ENCODE peak calls at places on chromosome 14, in four cellular contexts. J is left ventricle myocardium inferior, S is mesothelial cell of epicardium, V is mammary epithelial cell. D is an unnamed sample.
A peak's percentile ranks its signal among the peaks of the same experiment; 100 is the strongest.

GRCh38 chr14:55129428-55130193 is 559 bp downstream of the LGALS3 start:
- DNase-seq in J (peak; percentile 75), S (peak; percentile 25), V (peak; percentile 70), D (peak; percentile 86)

GRCh38 chr14:56798447-56799326 is 11.6 kb downstream of the OTX2 start:
- DNase-seq in V (no peak), S (no peak), J (no peak), D (no peak)

GRCh38 chr14:78829274-78829673 is 659.1 kb downstream of the NRXN3 start:
- DNase-seq in S (no peak), V (no peak), J (no peak), D (no peak)

GRCh38 chr14:100384819-100385813 is 62.0 kb downstream of the SLC25A47 start:
- DNase-seq in J (no peak), V (peak; percentile 32), S (no peak), D (no peak)

GRCh38 chr14:58947816-58948440 is 240.5 kb upstream of the DAAM1 start:
- DNase-seq in J (no peak), V (no peak), S (no peak), D (no peak)

GRCh38 chr14:89221109-89221508 is 195.9 kb downstream of the FOXN3 start:
- DNase-seq in J (no peak), S (no peak), V (peak; percentile 5), D (no peak)

GRCh38 chr14:105021656-105022275 is 883 bp upstream of the CDCA4 start:
- DNase-seq in S (no peak), V (peak; percentile 51), J (no peak), D (no peak)

GRCh38 chr14:58659846-58660245 is 22.1 kb downstream of the DACT1 start:
- DNase-seq in S (no peak), J (peak; percentile 51), V (no peak), D (no peak)

GRCh38 chr14:99118946-99119345 is 153.1 kb downstream of the BCL11B start:
- DNase-seq in S (no peak), J (no peak), V (no peak), D (peak; percentile 80)

GRCh38 chr14:59634617-59635016 is 58.0 kb upstream of the CCDC175 start:
- DNase-seq in S (no peak), V (peak; percentile 20), J (no peak), D (no peak)

GRCh38 chr14:60968099-60968498 is 12.8 kb downstream of the TRMT5 start:
- DNase-seq in S (no peak), J (no peak), V (no peak), D (no peak)

GRCh38 chr14:42277840-42278239 is 671.2 kb downstream of the LRFN5 start:
- DNase-seq in S (no peak), J (no peak), V (no peak), D (no peak)

GRCh38 chr14:95500772-95501401 is 15.6 kb downstream of the SYNE3 start:
- DNase-seq in J (peak; percentile 53), S (no peak), V (no peak), D (no peak)

GRCh38 chr14:77475432-77476115 is 17.7 kb downstream of the AHSA1 start:
- DNase-seq in S (no peak), V (no peak), J (no peak), D (no peak)

GRCh38 chr14:70622111-70622712 is 19.5 kb upstream of the TTC9 start:
- DNase-seq in J (no peak), V (peak; percentile 52), S (no peak), D (no peak)

GRCh38 chr14:105388976-105389375 is 9.4 kb upstream of the TEX22 start:
- DNase-seq in S (no peak), V (no peak), J (no peak), D (no peak)

GRCh38 chr14:22095845-22096510 is 422.4 kb upstream of the OR4E1 start:
- DNase-seq in S (no peak), J (no peak), V (no peak), D (no peak)

GRCh38 chr14:35687335-35687939 is 121.7 kb downstream of the RALGAPA1 start:
- DNase-seq in J (no peak), V (peak; percentile 25), S (no peak), D (no peak)

GRCh38 chr14:81400202-81400678 is at the start of gene STON2:
- DNase-seq in J (no peak), V (peak; percentile 98), S (no peak), D (no peak)

GRCh38 chr14:77682158-77682553 is 25.7 kb downstream of the ALKBH1 start:
- DNase-seq in S (no peak), J (no peak), V (peak; percentile 60), D (no peak)

GRCh38 chr14:24851837-24852236 is 198.1 kb downstream of the STXBP6 start:
- DNase-seq in V (no peak), S (no peak), J (no peak), D (no peak)

GRCh38 chr14:24857277-24857676 is 192.7 kb downstream of the STXBP6 start:
- DNase-seq in S (no peak), V (no peak), J (no peak), D (no peak)

GRCh38 chr14:24852312-24853060 is 197.5 kb downstream of the STXBP6 start:
- DNase-seq in V (no peak), S (no peak), J (no peak), D (no peak)

GRCh38 chr14:24851406-24851805 is 198.5 kb downstream of the STXBP6 start:
- DNase-seq in J (no peak), V (no peak), S (no peak), D (no peak)

GRCh38 chr14:24853446-24853845 is 196.5 kb downstream of the STXBP6 start:
- DNase-seq in S (no peak), V (no peak), J (no peak), D (no peak)
- TF ChIP-seq CTCF in S (no peak), V (no peak), J (no peak), D (no peak)

GRCh38 chr14:72909163-72909562 is 15.3 kb upstream of the DPF3 start:
- DNase-seq in V (peak; percentile 43), S (no peak), J (no peak), D (no peak)
- TF ChIP-seq CTCF in V (no peak), S (no peak), J (no peak), D (no peak)

GRCh38 chr14:68979021-68979721 is at the start of gene ACTN1:
- DNase-seq in V (peak; percentile 98), S (peak; percentile 76), J (peak; percentile 93), D (peak; percentile 97)
- TF ChIP-seq CTCF in V (no peak), S (no peak), J (no peak), D (no peak)

DNA sequence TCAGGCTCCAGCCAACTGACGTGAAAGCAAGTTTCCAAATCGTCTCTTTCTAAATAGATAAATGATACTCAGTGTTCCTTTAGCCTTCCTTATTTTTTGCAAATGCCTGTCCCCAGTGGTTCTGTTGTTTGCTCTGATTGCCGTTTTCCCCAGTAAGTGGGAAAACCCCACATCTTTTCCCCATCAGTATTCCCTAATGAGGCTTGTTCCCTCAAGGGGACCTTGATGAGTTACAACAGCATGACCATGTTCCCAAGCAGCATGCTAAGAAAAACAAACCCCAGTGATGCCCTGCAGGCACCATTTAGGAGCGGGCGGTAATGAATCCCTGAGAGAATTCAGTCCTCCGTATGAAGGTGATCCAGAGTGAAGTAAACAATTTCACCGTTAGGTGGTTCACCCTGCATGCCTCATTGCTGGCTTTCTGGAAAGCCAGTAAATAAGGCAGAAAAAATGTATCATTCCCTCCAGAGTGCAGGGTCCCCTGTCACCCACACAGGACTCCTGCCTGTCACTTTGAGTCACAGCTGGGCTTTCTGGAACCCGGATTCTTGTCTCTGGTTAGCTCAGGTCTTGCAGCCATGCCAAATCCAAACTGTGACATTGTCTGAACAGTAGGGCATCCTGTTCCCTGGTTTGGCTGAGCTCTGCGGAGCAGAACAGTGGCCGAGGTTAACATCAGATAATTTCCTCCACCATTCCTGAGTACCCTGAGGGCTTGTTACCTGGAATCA is 222.6 kb downstream of the RGS6 start:
- DNase-seq in J (no peak), S (no peak), V (no peak), D (no peak)
- TF ChIP-seq CTCF in J (no peak), S (no peak), V (no peak), D (no peak)

GRCh38 chr14:91415794-91416743 is 1.6 kb downstream of the CCDC88C start:
- DNase-seq in J (no peak), V (no peak), S (no peak), D (no peak)

GRCh38 chr14:91417134-91417982 is at the start of gene CCDC88C:
- DNase-seq in V (no peak), S (no peak), J (peak; percentile 62), D (no peak)

GRCh38 chr14:91417983-91418386 is 365 bp upstream of the CCDC88C start:
- DNase-seq in J (no peak), S (no peak), V (no peak), D (no peak)

GRCh38 chr14:91418387-91419043 is 895 bp upstream of the CCDC88C start:
- DNase-seq in S (peak; percentile 42), J (peak; percentile 66), V (peak; percentile 42), D (no peak)

GRCh38 chr14:91416744-91417133 is 881 bp downstream of the CCDC88C start:
- DNase-seq in J (no peak), V (no peak), S (no peak), D (no peak)
- TF ChIP-seq CTCF in J (no peak), V (no peak), S (no peak), D (no peak)

GRCh38 chr14:75519394-75519793 is 2.9 kb upstream of the BATF start:
- DNase-seq in V (no peak), J (no peak), S (no peak), D (no peak)

GRCh38 chr14:75520852-75521251 is 1.4 kb upstream of the BATF start:
- DNase-seq in S (no peak), J (no peak), V (no peak), D (no peak)

GRCh38 chr14:75521415-75522199 is 662 bp upstream of the BATF start:
- DNase-seq in V (no peak), S (no peak), J (no peak), D (no peak)

GRCh38 chr14:75519826-75520692 is 2.2 kb upstream of the BATF start:
- DNase-seq in J (no peak), S (no peak), V (no peak), D (no peak)

DNA sequence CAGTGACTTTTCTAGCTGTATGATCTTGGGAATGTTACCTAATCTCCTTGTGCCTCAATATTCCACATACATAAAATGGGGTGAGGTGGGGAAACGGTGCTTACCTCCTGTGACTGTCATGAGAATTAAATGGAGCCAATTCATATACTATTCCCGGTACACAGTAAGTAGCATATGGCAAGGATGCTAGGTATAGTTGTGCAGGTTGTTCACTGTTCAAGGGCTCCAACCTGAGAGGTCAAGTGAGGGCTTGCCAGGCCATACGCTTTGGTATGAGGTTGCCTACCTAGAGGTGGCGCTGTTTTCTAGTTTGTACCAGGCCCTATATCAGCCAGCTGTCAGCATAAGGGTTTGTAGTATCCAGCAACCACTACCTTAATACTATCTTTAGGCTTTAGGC is 3.6 kb upstream of the BATF start:
- DNase-seq in S (no peak), J (no peak), V (no peak), D (no peak)
- TF ChIP-seq CTCF in S (no peak), J (peak; percentile 32), V (peak; percentile 38), D (no peak)

DNA sequence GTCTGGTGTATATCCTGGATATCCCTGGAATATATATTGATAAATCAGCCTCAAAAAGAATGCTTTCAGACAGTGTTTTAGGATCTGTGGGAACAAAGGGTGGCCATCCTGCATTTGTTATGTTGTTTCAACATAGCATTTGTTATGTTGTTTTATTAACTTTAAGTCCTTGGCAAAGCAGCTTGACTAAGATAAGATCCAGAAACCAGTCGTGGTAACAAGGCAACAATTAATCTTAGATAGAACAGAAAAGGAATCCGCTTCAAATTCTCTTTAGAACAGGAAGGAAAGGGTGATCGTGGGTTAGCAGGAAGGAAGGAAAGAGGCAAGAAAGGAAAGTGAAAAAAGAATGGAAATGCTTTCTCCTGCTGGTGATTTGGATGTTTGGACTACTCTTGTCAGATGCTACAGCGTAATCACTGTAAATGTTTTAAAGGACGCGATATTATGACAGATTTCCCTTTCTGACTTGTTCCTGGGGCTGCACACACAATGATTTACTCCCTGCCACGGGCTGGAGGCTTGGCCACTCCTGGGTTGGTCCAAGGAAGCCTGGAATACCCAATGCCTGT is 443.3 kb downstream of the DPF3 start:
- DNase-seq in J (no peak), V (no peak), S (no peak), D (no peak)
- TF ChIP-seq CTCF in J (no peak), V (no peak), S (no peak), D (no peak)

D was measured in osteocyte.